ENCODE peak calls at places on chromosomes 4 and X, in four cellular contexts. R is mammary epithelial cell, X is SK-N-SH, J is Karpas-422. F is an unnamed sample.
A peak's percentile ranks its signal among the peaks of the same experiment; 100 is the strongest.

GRCh38 chr4:36332023-36332781 is 50.8 kb downstream of the DTHD1 start:
- DNase-seq in R (no peak), X (no peak), J (no peak), F (no peak)

GRCh38 chrX:37745354-37745753 is 34.5 kb upstream of the CYBB start:
- DNase-seq in R (peak; percentile 51), X (peak; percentile 55), J (peak; percentile 94), F (peak; percentile 84)

GRCh38 chr4:141569141-141569540 is 67.2 kb upstream of the IL15 start:
- DNase-seq in R (no peak), X (no peak), J (no peak), F (no peak)

GRCh38 chr4:72314869-72315268 is 254.2 kb downstream of the ADAMTS3 start:
- DNase-seq in R (peak; percentile 66), X (no peak), J (no peak), F (no peak)

GRCh38 chr4:185270037-185270436 is 60.6 kb downstream of the SNX25 start:
- DNase-seq in R (no peak), X (no peak), J (no peak), F (no peak)

GRCh38 chr4:53199356-53199755 is 166.5 kb downstream of the SCFD2 start:
- DNase-seq in R (no peak), X (no peak), J (peak; percentile 32), F (no peak)

GRCh38 chrX:154082396-154083133 is 15.0 kb downstream of the MECP2 start:
- DNase-seq in R (peak; percentile 55), X (no peak), J (no peak), F (no peak)

GRCh38 chrX:39953879-39954278 is 143.9 kb downstream of the BCOR start:
- DNase-seq in R (peak; percentile 86), X (no peak), J (no peak), F (no peak)

GRCh38 chrX:147550217-147550616 is 361.5 kb upstream of the FMR1 start:
- DNase-seq in R (no peak), X (peak; percentile 1), J (peak; percentile 82), F (peak; percentile 46)

GRCh38 chr4:96162631-96163030 is 322.7 kb downstream of the PDHA2 start:
- DNase-seq in R (no peak), X (no peak), J (no peak), F (no peak)

GRCh38 chr4:56990109-56990508 is 11.4 kb downstream of the POLR2B start:
- DNase-seq in R (no peak), X (no peak), J (no peak), F (no peak)

GRCh38 chr4:77310931-77311330 is 153.9 kb downstream of the CCNG2 start:
- DNase-seq in R (peak; percentile 12), X (no peak), J (no peak), F (no peak)

GRCh38 chr4:164866817-164867490 is 10.0 kb upstream of the APELA start:
- DNase-seq in R (no peak), X (no peak), J (peak; percentile 39), F (no peak)

GRCh38 chr4:168690199-168690598 is 193.3 kb downstream of the PALLD start:
- DNase-seq in R (no peak), X (no peak), J (no peak), F (no peak)

GRCh38 chr4:25002679-25003078 is 28.1 kb downstream of the LGI2 start:
- DNase-seq in R (no peak), X (no peak), J (no peak), F (no peak)

GRCh38 chr4:25001499-25001898 is 29.2 kb downstream of the LGI2 start:
- DNase-seq in R (no peak), X (no peak), J (no peak), F (no peak)

GRCh38 chr4:24995346-24995745 is 35.4 kb downstream of the LGI2 start:
- DNase-seq in R (no peak), X (no peak), J (no peak), F (no peak)

DNA sequence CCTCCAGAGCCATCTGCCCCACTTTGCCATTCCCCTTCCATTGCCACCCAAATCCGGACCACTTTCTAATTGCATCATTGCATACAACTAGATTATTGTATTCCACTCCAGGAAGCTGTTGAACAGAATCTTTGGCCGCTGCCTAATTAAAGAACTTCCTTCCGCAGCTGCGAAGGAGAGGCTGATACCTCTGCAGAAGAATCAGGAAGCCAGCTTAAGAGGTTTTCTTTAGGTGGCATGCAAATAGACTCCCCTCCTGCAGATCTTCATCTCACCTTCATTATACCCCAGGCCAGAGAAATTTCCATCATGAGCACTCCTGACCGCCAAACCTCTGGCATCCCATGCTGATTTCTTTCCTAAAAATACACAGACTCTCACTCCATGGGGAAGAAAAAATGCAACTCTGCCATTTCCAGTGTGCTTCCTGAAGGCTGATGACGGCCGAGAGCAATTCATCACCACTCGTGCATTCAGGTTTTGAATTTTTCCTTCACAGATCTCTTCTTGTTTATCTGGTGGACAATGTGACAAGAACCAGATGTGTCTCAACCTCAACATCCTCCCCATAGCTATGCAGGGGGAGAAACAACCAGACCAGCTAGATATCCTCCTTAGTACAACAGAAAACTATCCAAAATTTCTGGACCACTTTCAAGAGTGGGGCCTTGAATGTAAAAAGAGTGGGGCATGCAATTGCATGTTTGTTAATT is 31.2 kb downstream of the LGI2 start:
- DNase-seq in R (no peak), X (no peak), J (no peak), F (no peak)
- H2AFZ ChIP-seq in R (no peak overlapping the region), X (no peak overlapping the region), J (no peak overlapping the region), F (no peak overlapping the region)

DNA sequence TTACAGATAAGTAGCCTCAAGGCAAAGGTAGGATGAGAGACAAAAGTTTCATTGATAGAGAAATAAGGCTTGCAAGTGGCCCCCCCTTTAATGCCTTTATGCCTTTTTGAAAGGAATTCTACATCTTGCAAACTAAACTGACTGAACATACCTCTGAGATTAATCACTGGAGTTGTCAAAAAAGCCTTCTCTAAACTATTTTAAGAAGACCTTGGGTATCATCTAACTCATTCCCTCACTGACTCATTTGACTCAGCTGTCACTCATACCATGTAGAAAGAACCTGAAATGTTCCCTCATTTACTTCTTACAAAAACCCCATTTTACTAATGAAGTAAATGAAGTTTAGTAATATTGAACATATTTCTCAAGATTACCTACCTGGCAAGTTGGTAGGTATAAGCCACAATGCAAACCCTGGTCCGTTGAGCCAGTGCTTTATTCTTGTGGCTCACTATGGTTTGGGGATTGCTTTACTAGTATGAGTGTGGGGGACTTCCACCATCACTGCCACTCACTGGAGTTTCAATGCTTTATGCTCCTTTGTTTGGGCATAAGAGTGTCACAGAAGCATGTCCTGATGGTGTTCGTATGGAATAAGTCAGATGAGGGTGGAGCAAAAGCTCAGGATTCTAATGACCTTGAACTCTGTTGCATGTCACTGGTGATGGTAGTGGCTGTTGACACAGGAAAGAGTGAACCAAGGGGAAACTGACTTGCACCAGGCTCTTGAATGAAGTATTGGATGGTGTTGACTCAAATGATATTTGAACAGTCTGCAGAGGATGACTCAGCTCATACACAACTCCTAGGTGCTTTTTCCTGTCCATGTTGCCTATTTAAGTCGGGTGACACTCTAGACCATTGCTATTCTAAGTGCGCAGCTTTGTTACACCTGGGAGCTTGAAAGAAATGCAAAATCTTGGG is 305.5 kb upstream of the EMCN start:
- DNase-seq in R (peak; percentile 68), X (no peak), J (no peak), F (no peak)
- H3K4me2 ChIP-seq in R (peak overlapping the region; percentile 18), X (no peak overlapping the region), J (no peak overlapping the region), F (no peak overlapping the region)

DNA sequence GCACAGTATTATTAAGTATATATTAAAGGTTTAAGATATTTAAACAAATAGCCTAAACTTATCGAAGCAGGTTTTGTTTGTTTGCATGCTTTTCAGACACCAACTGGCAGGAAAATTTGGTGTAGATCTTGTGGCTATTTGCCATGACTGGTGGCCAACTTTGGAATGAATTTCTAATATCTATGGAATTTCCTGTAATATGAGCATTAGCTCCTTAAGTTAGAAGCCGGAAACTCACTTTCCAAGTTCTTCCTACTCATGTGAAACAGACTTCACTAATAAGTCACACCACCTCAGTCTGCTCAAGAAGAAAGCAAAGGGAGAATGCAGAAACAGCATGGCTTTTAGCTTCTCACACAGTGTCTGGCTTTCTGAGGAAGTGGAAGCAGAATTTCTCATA is 563.9 kb downstream of the GRXCR1 start:
- DNase-seq in R (peak; percentile 66), X (no peak), J (no peak), F (no peak)
- H2AFZ ChIP-seq in R (peak overlapping the region; percentile 77), X (peak overlapping the region; percentile 83), J (no peak overlapping the region), F (no peak overlapping the region)

GRCh38 chr4:66649236-66649635 is 896.1 kb downstream of the CENPC start:
- DNase-seq in R (no peak), X (no peak), J (no peak), F (no peak)

GRCh38 chr4:66647915-66648314 is 897.4 kb downstream of the CENPC start:
- DNase-seq in R (no peak), X (no peak), J (no peak), F (no peak)

DNA sequence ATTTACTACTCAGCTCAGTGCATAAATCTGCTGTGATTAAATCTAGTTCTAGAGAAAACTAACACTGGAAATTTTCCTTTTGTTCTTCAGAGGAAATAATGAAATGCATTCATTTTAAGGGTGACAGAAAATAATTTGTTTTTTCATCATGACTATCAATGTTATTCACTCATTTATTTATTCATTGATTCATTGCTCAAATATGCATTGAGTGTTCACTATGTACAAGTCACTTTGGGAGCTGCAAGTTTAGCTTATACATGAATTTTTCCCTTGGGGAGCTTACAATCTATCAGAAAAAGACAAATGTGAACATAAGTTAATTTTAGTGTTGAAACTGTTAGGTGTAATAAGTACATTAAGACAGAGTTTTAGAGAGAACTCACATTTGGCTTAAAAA is 897.8 kb downstream of the CENPC start:
- DNase-seq in R (no peak), X (no peak), J (no peak), F (no peak)
- H3K4me2 ChIP-seq in R (no peak overlapping the region), X (no peak overlapping the region), J (no peak overlapping the region), F (no peak overlapping the region)

DNA sequence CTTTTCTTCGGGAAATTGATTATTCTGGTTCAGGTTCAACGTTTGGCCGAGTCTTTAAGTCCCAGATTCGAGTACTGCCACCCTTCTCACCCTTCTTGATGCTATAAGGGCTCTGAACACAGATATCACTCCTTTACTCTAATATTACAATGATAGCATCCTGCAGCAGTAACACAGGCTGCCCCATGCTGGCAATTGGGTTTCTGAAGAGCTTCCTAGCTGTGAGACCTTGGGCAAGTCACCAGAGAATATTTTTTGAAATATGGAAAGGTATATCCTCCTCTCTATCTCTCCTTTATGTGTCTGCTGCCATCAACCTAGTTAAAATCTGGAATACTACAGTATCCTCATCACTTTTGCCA is 297 bp upstream of the MTMR8 start:
- DNase-seq in R (no peak), X (no peak), J (no peak), F (no peak)
- H2AFZ ChIP-seq in R (peak overlapping the region; percentile 97), X (peak overlapping the region; percentile 88), J (peak overlapping the region; percentile 79), F (peak overlapping the region; percentile 77)

GRCh38 chr4:173252024-173252935 is 81.9 kb downstream of the HMGB2 start:
- DNase-seq in R (peak; percentile 99), X (no peak), J (no peak), F (peak; percentile 94)
- H3K4me2 ChIP-seq in R (no peak overlapping the region), X (no peak overlapping the region), J (no peak overlapping the region), F (peak overlapping the region; percentile 41)

DNA sequence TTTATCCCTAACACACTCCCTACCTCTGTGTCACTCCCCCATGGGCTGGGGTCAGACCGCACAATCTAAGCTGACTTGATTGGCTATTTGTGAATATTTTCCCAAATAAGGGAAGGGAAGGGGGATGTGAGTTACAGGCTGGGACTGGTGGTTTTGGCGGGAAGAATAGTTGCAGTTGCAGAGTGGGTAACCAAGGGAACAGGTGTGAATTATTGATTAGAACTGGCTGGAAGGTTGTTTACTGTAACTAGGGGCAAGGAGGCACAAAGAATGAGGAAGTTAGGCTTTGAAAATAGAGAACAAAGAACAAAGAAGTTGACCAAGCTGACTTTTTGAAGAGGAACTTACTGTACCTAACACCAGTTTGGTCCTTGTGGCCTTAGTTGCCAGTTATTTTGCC is 88.0 kb upstream of the XAGE2 start:
- DNase-seq in R (no peak), X (no peak), J (no peak), F (no peak)
- H2AFZ ChIP-seq in R (no peak overlapping the region), X (no peak overlapping the region), J (no peak overlapping the region), F (no peak overlapping the region)